ENCODE peak calls at places on chromosomes 6 and 20, in five cellular contexts. B, I, U, H and E are unnamed samples.

GRCh38 chr6:133705731-133706130 is 183.2 kb upstream of the TCF21 start:
- DNase-seq in I (no peak), B (no peak), U (no peak), H (no peak), E (no peak)

GRCh38 chr6:42507901-42508300 is 55.9 kb upstream of the UBR2 start:
- DNase-seq in H (no peak), U (no peak), B (no peak), I (no peak), E (no peak)

GRCh38 chr20:36847009-36847709 is 28.8 kb upstream of the TLDC2 start:
- DNase-seq in I (no peak), U (no peak), H (no peak), B (no peak), E (no peak)

GRCh38 chr20:62286493-62287064 is 16.2 kb upstream of the ADRM1 start:
- DNase-seq in I (no peak), B (no peak), U (no peak), H (no peak), E (no peak)

GRCh38 chr6:3732345-3733141 is 19.0 kb downstream of the PXDC1 start:
- DNase-seq in U (peak), B (peak), H (peak), I (peak), E (peak)

GRCh38 chr6:118905084-118905483 is 11.1 kb downstream of the ASF1A start:
- DNase-seq in U (no peak), H (no peak), B (no peak), I (no peak), E (no peak)

GRCh38 chr6:57317060-57317943 is at the start of gene PRIM2:
- DNase-seq in U (peak), H (peak), B (peak), I (peak), E (peak)

GRCh38 chr20:2865630-2866029 is 7.7 kb upstream of the PTPRA start:
- DNase-seq in I (no peak), B (no peak), U (peak), H (peak), E (no peak)

GRCh38 chr6:132818404-132819359 is 4.3 kb downstream of the RPS12 start:
- DNase-seq in H (no peak), B (no peak), U (peak), I (peak), E (peak)

GRCh38 chr20:50389437-50389807 is 120.8 kb upstream of the PTPN1 start:
- DNase-seq in B (no peak), I (peak), U (no peak), H (no peak), E (no peak)

GRCh38 chr6:54860739-54861138 is 14.2 kb downstream of the FAM83B start:
- DNase-seq in H (no peak), B (no peak), I (no peak), U (no peak), E (no peak)

GRCh38 chr6:106745824-106746610 is 116.6 kb downstream of the QRSL1 start:
- DNase-seq in H (no peak), U (no peak), I (peak), B (no peak), E (no peak)

GRCh38 chr6:26205625-26206574 is 118.7 kb downstream of the HFE start:
- DNase-seq in I (peak), B (peak), H (no peak), U (peak), E (peak)

GRCh38 chr20:60011512-60012507 is 53.6 kb downstream of the CDH26 start:
- DNase-seq in H (no peak), U (no peak), B (no peak), I (no peak), E (no peak)

GRCh38 chr6:5665173-5665572 is 341.6 kb downstream of the NRN1 start:
- DNase-seq in I (no peak), H (peak), U (no peak), B (peak), E (no peak)

GRCh38 chr6:128365520-128366160 is 154.8 kb downstream of the PTPRK start:
- DNase-seq in B (no peak), H (no peak), I (peak), U (no peak), E (no peak)

GRCh38 chr6:40504274-40504673 is 82.9 kb downstream of the LRFN2 start:
- DNase-seq in I (no peak), B (no peak), U (no peak), H (no peak), E (no peak)

GRCh38 chr6:15496345-15497131 is 166.3 kb downstream of the DTNBP1 start:
- DNase-seq in H (no peak), B (no peak), U (no peak), I (no peak), E (no peak)

GRCh38 chr6:3455121-3455489 is 1.7 kb downstream of the SLC22A23 start:
- DNase-seq in I (peak), H (peak), B (no peak), U (no peak), E (no peak)

GRCh38 chr6:39225946-39226437 is 3.3 kb downstream of the KCNK5 start:
- DNase-seq in U (no peak), I (no peak), B (no peak), H (peak), E (peak)

GRCh38 chr20:41050361-41051019 is 21.9 kb downstream of the TOP1 start:
- DNase-seq in U (no peak), B (no peak), H (no peak), I (no peak), E (no peak)

GRCh38 chr6:100886078-100886477 is 4.9 kb upstream of the ASCC3 start:
- DNase-seq in H (no peak), I (no peak), B (no peak), U (peak), E (no peak)

GRCh38 chr6:97401533-97401932 is 118.5 kb upstream of the MMS22L start:
- DNase-seq in H (no peak), U (no peak), I (no peak), B (no peak), E (no peak)

GRCh38 chr6:115575298-115575697 is 485.4 kb downstream of the FRK start:
- DNase-seq in H (no peak), I (no peak), U (no peak), B (no peak), E (no peak)

GRCh38 chr6:26258199-26258977 is 106.6 kb upstream of the BTN3A2 start:
- DNase-seq in H (no peak), B (no peak), I (peak), U (peak), E (peak)

GRCh38 chr6:53795702-53796450 is 1.1 kb downstream of the LRRC1 start:
- DNase-seq in H (peak), B (peak), I (peak), U (peak), E (no peak)

GRCh38 chr20:43515628-43516027 is 8.1 kb downstream of the L3MBTL1 start:
- DNase-seq in H (no peak), I (no peak), B (no peak), U (no peak), E (no peak)
- H3K4me3 ChIP-seq in H (peak), I (peak), B (peak), U (peak), E (no peak)

GRCh38 chr20:58004900-58005299 is 223.6 kb downstream of the ANKRD60 start:
- DNase-seq in U (no peak), I (no peak), H (no peak), B (no peak), E (no peak)

GRCh38 chr20:58004146-58004545 is 224.3 kb downstream of the ANKRD60 start:
- DNase-seq in I (no peak), B (no peak), U (no peak), H (no peak), E (no peak)

GRCh38 chr20:58001381-58001780 is 227.1 kb downstream of the ANKRD60 start:
- DNase-seq in U (no peak), I (no peak), B (no peak), H (no peak), E (no peak)

GRCh38 chr20:58003525-58003924 is 224.9 kb downstream of the ANKRD60 start:
- DNase-seq in B (no peak), H (no peak), I (no peak), U (no peak), E (peak)

DNA sequence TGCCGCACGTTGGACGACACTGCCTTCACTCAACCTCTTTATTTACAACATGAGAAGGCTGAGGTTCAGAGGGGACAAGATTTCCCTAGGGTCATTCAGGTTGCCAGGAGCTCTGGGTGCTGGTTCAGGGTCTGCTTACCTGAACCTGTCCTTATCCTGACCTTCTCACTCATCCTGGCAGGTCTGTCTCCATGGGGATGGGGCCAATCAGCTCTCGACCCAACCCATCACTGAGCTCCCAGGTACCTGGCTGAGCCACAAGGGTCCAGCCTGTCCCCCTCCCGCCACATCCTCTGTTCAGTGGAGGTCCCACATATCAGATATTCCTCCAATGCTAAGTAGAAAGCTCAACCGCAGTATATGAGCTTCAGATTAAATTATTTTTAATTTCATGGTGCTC is 225.6 kb downstream of the ANKRD60 start:
- DNase-seq in I (no peak), B (no peak), H (no peak), U (no peak), E (no peak)
- TF ChIP-seq CTCF in I (no peak), B (no peak), H (no peak), U (no peak), E (no peak)

GRCh38 chr6:140594806-140595128 is 1220.3 kb upstream of the CITED2 start:
- DNase-seq in B (no peak), U (no peak), H (no peak), I (peak), E (no peak)
- H3K4me3 ChIP-seq in B (no peak), U (no peak), H (no peak), I (no peak), E (no peak)

GRCh38 chr6:163179721-163180120 is 234.8 kb upstream of the QKI start:
- DNase-seq in I (no peak), B (no peak), H (no peak), U (no peak), E (no peak)

GRCh38 chr6:163182696-163183095 is 231.8 kb upstream of the QKI start:
- DNase-seq in B (no peak), U (no peak), I (no peak), H (no peak), E (no peak)

GRCh38 chr6:163179061-163179460 is 235.5 kb upstream of the QKI start:
- DNase-seq in B (no peak), I (no peak), U (no peak), H (no peak), E (no peak)

GRCh38 chr6:163181666-163182180 is 232.8 kb upstream of the QKI start:
- DNase-seq in H (no peak), I (no peak), U (peak), B (no peak), E (no peak)

GRCh38 chr6:163180874-163181541 is 233.5 kb upstream of the QKI start:
- DNase-seq in B (no peak), U (peak), I (peak), H (no peak), E (peak)
- TF ChIP-seq CTCF in B (no peak), U (peak), I (peak), H (no peak), E (peak)

DNA sequence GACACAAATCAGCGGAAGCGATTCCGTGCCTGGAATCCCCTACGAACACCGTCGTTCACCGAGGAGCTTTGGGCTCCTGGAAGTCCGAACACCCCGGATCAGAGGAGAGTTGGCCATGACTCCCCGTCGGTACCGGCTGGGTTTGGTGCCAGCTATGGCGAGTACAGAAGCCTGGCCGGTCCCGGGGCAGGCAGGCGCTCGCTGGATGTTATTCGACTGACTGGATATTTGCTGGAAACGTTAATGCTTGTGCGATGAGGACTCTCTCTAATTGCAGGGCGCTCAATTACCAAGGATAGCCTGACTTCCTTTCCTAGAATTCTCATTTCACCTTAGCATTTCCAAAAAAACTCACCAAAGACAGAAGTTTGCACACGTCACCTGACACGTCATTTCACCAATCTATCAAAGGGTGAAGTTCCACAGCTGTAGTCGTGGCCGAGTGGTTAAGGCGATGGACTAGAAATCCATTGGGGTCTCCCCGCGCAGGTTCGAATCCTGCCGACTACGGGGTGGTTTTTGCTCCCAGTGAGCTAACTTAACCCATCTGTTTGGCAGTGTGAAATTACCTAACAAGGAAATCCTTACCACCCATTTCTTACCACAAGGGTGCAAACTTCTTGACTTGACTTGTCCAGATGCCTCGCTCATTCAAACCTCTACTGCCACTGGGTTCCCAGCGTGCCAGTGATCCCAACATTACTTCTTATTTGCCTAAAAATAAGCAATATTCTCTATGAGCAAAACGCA is 22.7 kb upstream of the ZNF184 start:
- DNase-seq in B (no peak), I (peak), U (peak), H (peak), E (peak)
- H3K4me3 ChIP-seq in B (no peak), I (peak), U (peak), H (peak), E (peak)